ENCODE peak calls at places on chromosomes 3 and 15, in five cellular contexts. C, K, T, I and S are unnamed samples.

GRCh38 chr15:44595246-44595645 is 58.3 kb downstream of the EIF3J start:
- DNase-seq in C (no peak), K (no peak), T (no peak), I (no peak), S (no peak)

GRCh38 chr3:80696280-80696679 is 928.5 kb upstream of the ROBO1 start:
- DNase-seq in C (no peak), K (no peak), T (peak; percentile 85), I (no peak), S (peak; percentile 73)

GRCh38 chr3:161284989-161285388 is 63.9 kb downstream of the NMD3 start:
- DNase-seq in C (no peak), K (no peak), T (no peak), I (no peak), S (no peak)

GRCh38 chr15:81157195-81157938 is 23.3 kb downstream of the CFAP161 start:
- DNase-seq in C (no peak), K (no peak), T (peak; percentile 21), I (no peak), S (no peak)

GRCh38 chr15:53213336-53213735 is 423.2 kb upstream of the ONECUT1 start:
- DNase-seq in C (no peak), K (no peak), T (no peak), I (no peak), S (no peak)

GRCh38 chr3:30657914-30658313 is 51.5 kb downstream of the TGFBR2 start:
- DNase-seq in C (no peak), K (no peak), T (no peak), I (no peak), S (no peak)

GRCh38 chr3:100289339-100289738 is 28.5 kb downstream of the TBC1D23 start:
- DNase-seq in C (no peak), K (no peak), T (no peak), I (no peak), S (no peak)

GRCh38 chr15:45857295-45857694 is 222.5 kb downstream of the SQOR start:
- DNase-seq in C (no peak), K (no peak), T (no peak), I (no peak), S (no peak)

GRCh38 chr3:148077318-148077923 is 620.3 kb upstream of the AGTR1 start:
- DNase-seq in C (no peak), K (peak; percentile 50), T (peak; percentile 15), I (no peak), S (no peak)

GRCh38 chr3:174126990-174127758 is 729.6 kb downstream of the NLGN1 start:
- DNase-seq in C (no peak), K (no peak), T (no peak), I (no peak), S (no peak)

GRCh38 chr3:148131990-148132638 is 565.6 kb upstream of the AGTR1 start:
- DNase-seq in C (no peak), K (no peak), T (no peak), I (no peak), S (no peak)

GRCh38 chr15:50519740-50520425 is 26.6 kb downstream of the USP50 start:
- DNase-seq in C (no peak), K (no peak), T (no peak), I (no peak), S (no peak)

GRCh38 chr3:25420168-25420567 is 7.9 kb upstream of the RARB start:
- DNase-seq in C (no peak), K (no peak), T (no peak), I (no peak), S (no peak)

GRCh38 chr3:13419356-13420050 is 619 bp downstream of the NUP210 start:
- DNase-seq in C (peak; percentile 41), K (peak; percentile 40), T (peak; percentile 71), I (no peak), S (no peak)
- H3K4me3 ChIP-seq in C (peak overlapping the region; percentile 59), K (peak overlapping the region; percentile 95), T (peak overlapping the region; percentile 72), I (peak overlapping the region; percentile 28), S (peak overlapping the region; percentile 80)

GRCh38 chr15:29696950-29697738 is 125.1 kb downstream of the TJP1 start:
- DNase-seq in C (no peak), K (no peak), T (no peak), I (no peak), S (no peak)

GRCh38 chr15:29698030-29698701 is 124.1 kb downstream of the TJP1 start:
- DNase-seq in C (no peak), K (no peak), T (peak; percentile 56), I (no peak), S (peak; percentile 54)

GRCh38 chr15:29692527-29692926 is 129.7 kb downstream of the TJP1 start:
- DNase-seq in C (no peak), K (no peak), T (no peak), I (no peak), S (no peak)

GRCh38 chr15:29693225-29693624 is 129.0 kb downstream of the TJP1 start:
- DNase-seq in C (no peak), K (no peak), T (no peak), I (no peak), S (no peak)

DNA sequence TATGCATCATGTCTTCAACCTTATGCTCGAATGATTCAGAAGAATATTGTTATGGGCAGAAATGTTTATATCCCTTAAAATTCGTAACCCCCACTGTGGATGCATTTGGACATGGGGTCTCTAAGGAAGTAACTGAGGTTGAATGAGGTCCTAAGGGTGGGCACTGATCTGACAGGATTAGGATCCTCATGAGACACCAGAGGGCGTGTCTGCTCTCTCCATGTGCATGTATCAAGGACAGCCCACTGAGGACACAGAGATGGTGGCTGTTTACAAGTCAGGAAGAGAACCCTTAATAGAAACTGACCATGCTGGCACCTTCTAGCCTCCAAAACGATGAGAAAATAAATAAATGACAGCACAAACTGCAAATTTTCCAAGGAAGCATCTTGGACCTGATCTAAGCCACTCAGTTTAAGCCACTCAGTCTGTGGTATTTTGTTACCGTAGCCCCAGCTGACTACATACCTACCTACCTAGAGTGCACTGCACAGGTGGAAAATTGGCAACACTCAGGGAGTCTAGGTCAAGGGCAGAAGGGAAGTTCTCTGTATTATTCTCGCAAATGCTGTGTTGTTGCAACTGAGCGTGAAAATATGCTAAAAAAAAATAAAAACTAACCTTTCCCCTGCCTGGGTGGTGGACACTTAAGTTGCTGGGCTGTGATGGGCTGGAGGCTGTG is 126.6 kb downstream of the TJP1 start:
- DNase-seq in C (no peak), K (peak; percentile 11), T (no peak), I (no peak), S (peak; percentile 59)
- TF ChIP-seq CTCF in C (no peak), K (peak; percentile 8), T (no peak), I (no peak), S (peak; percentile 24)

DNA sequence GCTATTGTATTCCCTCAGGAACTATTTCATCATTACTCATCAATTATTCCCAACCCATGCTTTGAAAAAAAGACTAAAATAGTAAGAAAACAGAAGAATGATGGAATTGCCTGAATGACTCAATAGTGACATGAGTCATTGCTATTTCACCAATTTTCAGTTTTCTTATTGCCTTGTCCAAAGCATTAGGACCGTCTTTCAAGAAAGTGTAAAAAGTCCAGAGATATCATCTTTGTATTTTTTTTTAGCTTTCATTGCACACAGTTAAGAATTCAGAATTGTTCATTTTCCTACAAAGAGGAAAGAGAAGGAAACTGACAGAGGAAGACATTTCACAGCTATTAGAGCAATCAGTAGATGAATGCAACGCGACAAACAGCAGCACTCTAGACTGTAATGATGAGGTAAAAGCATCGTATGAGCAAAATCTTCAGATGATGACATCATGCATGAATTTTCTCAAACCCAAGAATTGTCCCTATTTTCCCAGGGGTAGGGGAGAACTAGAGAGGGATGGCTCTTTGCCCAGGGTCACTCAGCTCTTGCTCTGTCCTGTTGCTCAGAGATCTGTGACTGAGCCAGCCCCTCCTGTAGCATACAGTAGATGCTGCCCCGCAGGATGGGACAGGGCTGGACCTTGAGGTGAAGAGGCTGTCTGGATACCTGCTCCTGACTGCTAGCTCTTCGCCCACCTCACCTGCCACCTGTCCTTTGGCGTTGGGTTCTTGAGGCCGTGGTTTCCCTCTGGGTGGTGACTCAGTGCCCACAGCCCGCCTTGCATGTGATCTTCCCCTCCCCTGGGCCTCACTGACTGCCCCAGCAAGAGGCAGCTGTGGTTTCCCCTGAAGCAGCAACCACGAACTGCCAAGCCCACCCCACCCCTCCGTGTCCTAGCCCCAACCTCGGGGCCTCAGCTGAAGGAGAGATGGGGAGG is 84.8 kb downstream of the PPCDC start:
- DNase-seq in C (peak; percentile 70), K (peak; percentile 69), T (peak; percentile 26), I (no peak), S (no peak)
- H3K4me3 ChIP-seq in C (no peak overlapping the region), K (no peak overlapping the region), T (no peak overlapping the region), I (no peak overlapping the region), S (no peak overlapping the region)

GRCh38 chr3:9915252-9916141 is 1.4 kb upstream of the IL17RC start:
- DNase-seq in C (peak; percentile 77), K (peak; percentile 12), T (peak; percentile 88), I (peak; percentile 78), S (peak; percentile 84)
- TF ChIP-seq CTCF in C (no peak), K (no peak), T (peak; percentile 46), I (peak; percentile 53), S (peak; percentile 9)

DNA sequence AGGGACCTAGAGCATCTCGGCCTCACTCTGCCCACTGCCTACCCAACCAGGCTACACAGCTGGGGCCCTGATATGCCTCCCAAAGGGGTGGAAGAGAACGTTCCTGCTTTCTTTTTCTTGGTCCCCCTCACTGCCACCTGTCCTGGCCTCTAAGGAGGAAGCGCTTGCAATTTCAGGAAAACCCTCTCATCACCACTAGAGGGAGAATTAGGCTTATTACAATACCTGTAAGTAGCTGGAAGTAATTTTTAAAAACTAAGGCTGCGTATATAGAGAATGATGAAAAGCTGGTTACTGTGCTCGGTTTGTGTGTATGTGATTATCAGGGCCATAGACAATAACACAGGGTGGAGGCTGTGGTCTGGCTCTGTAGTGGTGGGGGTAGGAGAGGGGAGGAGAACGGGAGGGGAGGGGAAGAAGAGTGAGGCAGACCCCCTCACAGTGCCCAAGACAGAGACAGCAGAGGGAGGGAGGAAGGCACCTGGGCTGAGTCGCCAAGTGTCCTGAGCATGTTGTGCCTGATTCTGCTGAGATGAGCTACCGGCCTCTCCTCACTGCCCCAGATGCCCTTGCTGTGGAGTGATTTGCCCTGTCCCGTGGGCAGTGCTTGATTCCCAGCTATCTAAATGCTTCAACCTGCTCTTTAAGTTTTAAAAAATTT is 3.3 kb downstream of the GABRG3 start:
- DNase-seq in C (no peak), K (peak; percentile 37), T (peak; percentile 57), I (no peak), S (no peak)
- H3K4me3 ChIP-seq in C (no peak overlapping the region), K (no peak overlapping the region), T (no peak overlapping the region), I (no peak overlapping the region), S (no peak overlapping the region)

GRCh38 chr3:31925271-31925630 is 55.8 kb downstream of the OSBPL10 start:
- DNase-seq in C (no peak), K (no peak), T (no peak), I (no peak), S (no peak)
- TF ChIP-seq CTCF in C (no peak), K (no peak), T (no peak), I (no peak), S (no peak)

GRCh38 chr3:169660709-169661566 is 2.6 kb downstream of the MECOM start:
- DNase-seq in C (no peak), K (peak; percentile 67), T (peak; percentile 30), I (no peak), S (no peak)
- H3K4me3 ChIP-seq in C (peak overlapping the region; percentile 18), K (peak overlapping the region; percentile 85), T (peak overlapping the region; percentile 64), I (peak overlapping the region; percentile 42), S (peak overlapping the region; percentile 54)

GRCh38 chr3:128274837-128275236 is 121.6 kb downstream of the EEFSEC start:
- DNase-seq in C (no peak), K (no peak), T (no peak), I (no peak), S (no peak)
- TF ChIP-seq CTCF in C (no peak), K (no peak), T (no peak), I (no peak), S (no peak)